ENCODE peak calls at places on chromosomes 4 and X, in nine cellular contexts. K is upper lobe of left lung, Y is IMR-90, R is left lung, W is mucosa of descending colon, B is PC-9, H is thyroid gland, X is psoas muscle, F is SK-N-SH. V is an unnamed sample.
A peak's percentile ranks its signal among the peaks of the same experiment; 100 is the strongest.

GRCh38 chr4:176433983-176434382 is 114.2 kb downstream of the SPCS3 start:
- DNase-seq in K (no peak), Y (peak; percentile 22), R (no peak), W (no peak), B (no peak), H (no peak), X (no peak), F (no peak), V (no peak)

GRCh38 chrX:51456814-51457213 is 39.6 kb downstream of the NUDT11 start:
- DNase-seq in K (no peak), Y (no peak), R (no peak), W (no peak), B (no peak), H (no peak), X (no peak), F (no peak), V (no peak)

GRCh38 chr4:67456577-67457196 is 88.6 kb downstream of the CENPC start:
- DNase-seq in K (no peak), Y (no peak), R (no peak), W (no peak), B (no peak), H (no peak), X (no peak), F (no peak), V (no peak)

GRCh38 chr4:165418116-165418515 is 39.3 kb downstream of the CPE start:
- DNase-seq in K (no peak), Y (no peak), R (no peak), W (no peak), B (no peak), H (no peak), X (no peak), F (no peak), V (no peak)

GRCh38 chr4:166301266-166301665 is 428.2 kb downstream of the TLL1 start:
- DNase-seq in K (no peak), Y (no peak), R (no peak), W (no peak), B (no peak), H (no peak), X (no peak), F (no peak), V (no peak)

GRCh38 chr4:15779336-15779735 is 1.2 kb downstream of the CD38 start:
- DNase-seq in K (peak; percentile 81), Y (peak; percentile 53), R (peak; percentile 58), W (no peak), B (peak; percentile 28), H (peak; percentile 46), X (peak; percentile 69), F (peak; percentile 73), V (no peak)

GRCh38 chr4:19329631-19330030 is 922.1 kb upstream of the SLIT2 start:
- DNase-seq in K (no peak), Y (peak; percentile 41), R (no peak), W (no peak), B (no peak), H (no peak), X (no peak), F (no peak), V (no peak)

GRCh38 chrX:150572206-150572605 is 3.8 kb downstream of the MTM1 start:
- DNase-seq in K (no peak), Y (no peak), R (no peak), W (no peak), B (no peak), H (no peak), X (no peak), F (no peak), V (no peak)

GRCh38 chr4:151485541-151486131 is 76.7 kb downstream of the FHIP1A start:
- DNase-seq in K (no peak), Y (no peak), R (no peak), W (no peak), B (peak; percentile 78), H (no peak), X (no peak), F (no peak), V (no peak)

GRCh38 chrX:71106427-71106826 is at the start of gene CXorf65:
- DNase-seq in K (no peak), Y (no peak), R (no peak), W (no peak), B (no peak), H (no peak), X (no peak), F (no peak), V (no peak)

GRCh38 chr4:60805500-60806313 is 394.4 kb upstream of the ADGRL3 start:
- DNase-seq in K (no peak), Y (peak; percentile 31), R (no peak), W (no peak), B (peak; percentile 3), H (no peak), X (no peak), F (peak; percentile 9), V (no peak)

GRCh38 chr4:36053931-36054330 is 190.4 kb downstream of the ARAP2 start:
- DNase-seq in K (no peak), Y (no peak), R (no peak), W (no peak), B (no peak), H (no peak), X (no peak), F (no peak), V (no peak)

GRCh38 chr4:13548059-13548983 is 4.0 kb upstream of the NKX3-2 start:
- DNase-seq in K (no peak), Y (no peak), R (no peak), W (no peak), B (no peak), H (no peak), X (no peak), F (peak; percentile 35), V (no peak)
- H3K4me3 ChIP-seq in K (peak overlapping the region; percentile 27), Y (no peak overlapping the region), R (no peak overlapping the region), W (no peak overlapping the region), B (peak overlapping the region; percentile 55), H (peak overlapping the region; percentile 34), X (peak overlapping the region; percentile 52), F (peak overlapping the region; percentile 71), V (peak overlapping the region; percentile 48)

DNA sequence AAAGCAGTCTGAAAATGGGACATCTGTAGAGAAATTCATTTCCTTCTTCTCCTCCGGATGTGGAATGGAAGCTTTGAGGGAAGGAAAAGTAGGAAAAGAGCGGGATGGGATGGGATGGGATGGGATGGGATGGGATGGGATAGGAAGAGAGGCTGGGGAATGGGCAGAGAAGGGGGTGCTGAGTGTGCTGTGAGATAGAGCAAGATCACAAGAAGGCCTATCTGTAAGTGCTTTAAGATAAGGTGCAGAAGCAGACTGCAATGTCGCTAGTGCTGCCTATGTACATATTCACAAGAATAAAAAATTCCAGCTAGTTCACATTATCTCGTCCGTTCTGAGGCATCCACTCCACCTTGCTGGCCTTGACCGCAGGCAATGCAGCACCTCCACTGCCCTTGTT is 86.2 kb downstream of the IRF2 start:
- DNase-seq in K (no peak), Y (no peak), R (no peak), W (no peak), B (no peak), H (no peak), X (no peak), F (no peak), V (no peak)
- H3K4me1 ChIP-seq in K (peaks cover 44% of the 10 kb centered on the region), Y (peaks cover 21% of the 10 kb centered on the region), R (peaks cover 63% of the 10 kb centered on the region), W (peaks cover 30% of the 10 kb centered on the region), B (peaks cover 29% of the 10 kb centered on the region), H (peaks cover 20% of the 10 kb centered on the region), X (peaks cover 45% of the 10 kb centered on the region), F (peaks cover 11% of the 10 kb centered on the region), V (peaks cover 28% of the 10 kb centered on the region)

GRCh38 chrX:129316461-129316860 is 206.8 kb downstream of the SMARCA1 start:
- DNase-seq in K (no peak), Y (no peak), R (no peak), W (no peak), B (no peak), H (no peak), X (no peak), F (no peak), V (no peak)

GRCh38 chrX:129323115-129323514 is 200.2 kb downstream of the SMARCA1 start:
- DNase-seq in K (no peak), Y (peak; percentile 3), R (no peak), W (no peak), B (no peak), H (no peak), X (no peak), F (no peak), V (no peak)

DNA sequence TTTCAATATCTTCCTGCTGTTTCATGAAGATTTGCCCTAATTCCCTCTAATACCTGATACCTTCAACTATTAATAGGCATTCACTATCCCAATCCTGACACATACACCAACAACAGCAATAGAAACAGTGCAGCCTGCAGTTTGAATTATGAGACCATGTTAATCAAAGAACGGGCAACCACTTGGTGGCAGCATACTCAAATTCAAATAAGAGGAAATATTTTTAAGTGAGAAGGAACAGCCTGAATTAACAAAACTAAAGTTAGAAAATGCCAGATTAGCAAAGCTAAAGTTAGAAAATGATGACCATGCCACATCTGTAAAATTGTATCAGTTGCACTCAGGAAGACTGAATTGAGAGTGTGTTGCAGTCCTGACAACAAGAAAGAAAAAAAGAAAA is 204.9 kb downstream of the SMARCA1 start:
- DNase-seq in K (no peak), Y (peak; percentile 35), R (no peak), W (no peak), B (peak; percentile 9), H (no peak), X (no peak), F (peak; percentile 0), V (no peak)
- TF ChIP-seq CTCF in K (no peak), Y (peak; percentile 47), R (no peak), W (no peak), B (peak; percentile 70), H (no peak), X (peak; percentile 10), F (peak; percentile 62), V (no peak)

DNA sequence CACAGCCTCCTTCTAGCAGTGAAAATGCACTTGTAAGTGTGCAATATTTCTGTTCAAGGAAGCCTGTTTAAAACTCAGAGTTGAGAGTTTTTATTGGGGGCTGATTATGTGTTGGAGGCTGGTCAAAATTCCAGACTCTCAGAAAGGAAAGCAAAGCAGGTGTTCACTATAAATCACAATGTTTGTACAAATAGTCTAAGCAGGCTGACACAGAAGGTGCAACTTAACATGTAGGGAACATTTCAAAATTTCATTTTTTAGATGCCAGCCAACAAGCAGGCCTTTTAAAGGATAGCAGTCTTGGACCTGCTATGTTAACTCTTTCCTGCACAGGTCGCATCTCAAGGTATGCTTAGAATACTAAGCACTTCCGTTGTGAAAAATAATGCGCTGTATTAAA is 112.3 kb upstream of the IL13RA1 start:
- DNase-seq in K (no peak), Y (no peak), R (no peak), W (no peak), B (no peak), H (no peak), X (no peak), F (no peak), V (no peak)
- H3K4me3 ChIP-seq in K (no peak overlapping the region), Y (no peak overlapping the region), R (no peak overlapping the region), W (no peak overlapping the region), B (no peak overlapping the region), H (no peak overlapping the region), X (no peak overlapping the region), F (no peak overlapping the region), V (no peak overlapping the region)

DNA sequence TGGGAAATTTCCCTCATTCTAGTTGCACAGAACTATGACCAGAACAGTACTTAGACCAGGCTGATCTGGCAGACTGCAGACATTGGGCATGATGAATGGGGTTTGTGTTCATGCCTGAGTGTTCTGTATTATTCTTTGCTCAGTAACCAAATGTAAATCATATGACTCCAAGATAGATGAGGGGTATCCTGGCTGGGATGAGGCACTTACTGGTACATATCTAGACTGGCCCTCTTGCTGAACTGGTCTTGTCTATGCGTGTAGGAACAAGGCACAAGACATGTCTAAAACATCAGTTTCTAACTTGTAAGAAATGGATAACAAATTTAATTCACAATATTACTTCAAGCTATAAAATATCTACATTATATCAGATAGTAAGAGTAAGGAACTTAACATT is 50.3 kb upstream of the GEMIN8 start:
- DNase-seq in K (no peak), Y (no peak), R (no peak), W (no peak), B (no peak), H (no peak), X (no peak), F (no peak), V (no peak)
- H3K4me1 ChIP-seq in K (no peaks in the 10 kb centered on the region), Y (no peaks in the 10 kb centered on the region), R (no peaks in the 10 kb centered on the region), W (no peaks in the 10 kb centered on the region), B (no peaks in the 10 kb centered on the region), H (no peaks in the 10 kb centered on the region), X (no peaks in the 10 kb centered on the region), F (no peaks in the 10 kb centered on the region), V (no peaks in the 10 kb centered on the region)